ENCODE peak calls at places on chromosomes 2 and 18, in nine cellular contexts. I, S, G, L, M, V, D, H and Y are unnamed samples.

GRCh38 chr18:70154591-70155194 is 50.8 kb downstream of the RTTN start:
- DNase-seq in I (no peak), S (no peak), G (no peak), L (no peak), M (no peak), V (no peak), D (no peak), H (peak), Y (no peak)

GRCh38 chr2:236679906-236680305 is 110.3 kb downstream of the ACKR3 start:
- DNase-seq in I (no peak), S (no peak), G (no peak), L (no peak), M (no peak), V (no peak), D (no peak), H (peak), Y (peak)

GRCh38 chr2:223941579-223942277 is 3.4 kb downstream of the WDFY1 start:
- DNase-seq in I (no peak), S (peak), G (no peak), L (peak), M (no peak), V (no peak), D (peak), H (peak), Y (no peak)

GRCh38 chr2:59664946-59665345 is 888.5 kb downstream of the BCL11A start:
- DNase-seq in I (no peak), S (no peak), G (no peak), L (no peak), M (no peak), V (no peak), D (no peak), H (no peak), Y (no peak)

GRCh38 chr2:109470121-109470921 is 143.4 kb downstream of the SEPTIN10 start:
- DNase-seq in I (no peak), S (no peak), G (no peak), L (no peak), M (peak), V (no peak), D (peak), H (peak), Y (no peak)

GRCh38 chr2:64626146-64626809 is 27.4 kb downstream of the SERTAD2 start:
- DNase-seq in I (no peak), S (no peak), G (no peak), L (no peak), M (no peak), V (no peak), D (no peak), H (no peak), Y (no peak)

GRCh38 chr2:27966466-27966865 is 75.9 kb downstream of the BABAM2 start:
- DNase-seq in I (peak), S (no peak), G (no peak), L (no peak), M (no peak), V (no peak), D (no peak), H (peak), Y (no peak)

GRCh38 chr2:44120428-44120827 is 48.2 kb upstream of the PPM1B start:
- DNase-seq in I (no peak), S (no peak), G (no peak), L (peak), M (no peak), V (no peak), D (no peak), H (peak), Y (no peak)

GRCh38 chr2:217387776-217388381 is 528.0 kb upstream of the TNP1 start:
- DNase-seq in I (no peak), S (no peak), G (no peak), L (no peak), M (no peak), V (no peak), D (no peak), H (no peak), Y (no peak)

GRCh38 chr2:98560256-98560771 is 48.0 kb downstream of the COA5 start:
- DNase-seq in I (no peak), S (no peak), G (no peak), L (no peak), M (peak), V (no peak), D (no peak), H (peak), Y (no peak)

GRCh38 chr2:12978058-12978835 is 261.5 kb downstream of the TRIB2 start:
- DNase-seq in I (no peak), S (no peak), G (no peak), L (no peak), M (no peak), V (no peak), D (no peak), H (peak), Y (no peak)

GRCh38 chr18:25164837-25165791 is 186.9 kb downstream of the ZNF521 start:
- DNase-seq in I (no peak), S (no peak), G (no peak), L (no peak), M (peak), V (no peak), D (no peak), H (peak), Y (no peak)